ENCODE peak calls at places on chromosomes 2 and 18, in six cellular contexts. One of them, this sample, is unnamed.

GRCh38 chr2:95329891-95330822 is 33.0 kb downstream of the KCNIP3 start:
- DNase-seq in mesendoderm: no peak
- DNase-seq in mesenchymal stem cell: no peak
- DNase-seq in IMR-90: no peak
- DNase-seq in trophoblast cell: no peak
- DNase-seq in H1: no peak
- DNase-seq in this sample: no peak

GRCh38 chr18:3293196-3293951 is 31.4 kb downstream of the MYL12B start:
- DNase-seq in mesendoderm: no peak
- DNase-seq in mesenchymal stem cell: no peak
- DNase-seq in IMR-90: no peak
- DNase-seq in trophoblast cell: peak; percentile 18
- DNase-seq in H1: no peak
- DNase-seq in this sample: no peak

GRCh38 chr2:50895058-50895457 is 136.9 kb downstream of the NRXN1 start:
- DNase-seq in mesendoderm: no peak
- DNase-seq in mesenchymal stem cell: no peak
- DNase-seq in IMR-90: no peak
- DNase-seq in trophoblast cell: no peak
- DNase-seq in H1: no peak
- DNase-seq in this sample: no peak

GRCh38 chr2:83971547-83971946 is 487.5 kb downstream of the SUCLG1 start:
- DNase-seq in mesendoderm: peak; percentile 37
- DNase-seq in mesenchymal stem cell: no peak
- DNase-seq in IMR-90: no peak
- DNase-seq in trophoblast cell: peak; percentile 22
- DNase-seq in H1: no peak
- DNase-seq in this sample: no peak

GRCh38 chr2:14855751-14856150 is 223.2 kb downstream of the LRATD1 start:
- DNase-seq in mesendoderm: no peak
- DNase-seq in mesenchymal stem cell: no peak
- DNase-seq in IMR-90: no peak
- DNase-seq in trophoblast cell: no peak
- DNase-seq in H1: no peak
- DNase-seq in this sample: no peak

GRCh38 chr18:46755315-46756171 is 1.3 kb downstream of the ST8SIA5 start:
- DNase-seq in mesendoderm: peak; percentile 13
- DNase-seq in mesenchymal stem cell: peak; percentile 2
- DNase-seq in IMR-90: no peak
- DNase-seq in trophoblast cell: no peak
- DNase-seq in H1: peak; percentile 60
- DNase-seq in this sample: peak; percentile 8

GRCh38 chr2:239464166-239465016 is 63.6 kb upstream of the HDAC4 start:
- DNase-seq in mesendoderm: no peak
- DNase-seq in mesenchymal stem cell: no peak
- DNase-seq in IMR-90: no peak
- DNase-seq in trophoblast cell: no peak
- DNase-seq in H1: no peak
- DNase-seq in this sample: no peak

GRCh38 chr2:239732666-239733010 is 292.5 kb downstream of the NDUFA10 start:
- DNase-seq in mesendoderm: no peak
- DNase-seq in mesenchymal stem cell: no peak
- DNase-seq in IMR-90: no peak
- DNase-seq in trophoblast cell: no peak
- DNase-seq in H1: no peak
- DNase-seq in this sample: no peak

GRCh38 chr2:191637182-191638078 is 40.5 kb upstream of the NABP1 start:
- DNase-seq in mesendoderm: peak; percentile 21
- DNase-seq in mesenchymal stem cell: peak; percentile 82
- DNase-seq in IMR-90: peak; percentile 71
- DNase-seq in trophoblast cell: peak; percentile 88
- DNase-seq in H1: no peak
- DNase-seq in this sample: no peak

GRCh38 chr2:25447018-25447417 is 105.3 kb upstream of the DNMT3A start:
- DNase-seq in mesendoderm: no peak
- DNase-seq in mesenchymal stem cell: no peak
- DNase-seq in IMR-90: no peak
- DNase-seq in trophoblast cell: no peak
- DNase-seq in H1: no peak
- DNase-seq in this sample: no peak

GRCh38 chr2:46000660-46001059 is 296.5 kb upstream of the EPAS1 start:
- DNase-seq in mesendoderm: no peak
- DNase-seq in mesenchymal stem cell: no peak
- DNase-seq in IMR-90: no peak
- DNase-seq in trophoblast cell: peak; percentile 26
- DNase-seq in H1: peak; percentile 17
- DNase-seq in this sample: no peak

GRCh38 chr2:46001741-46002506 is 295.3 kb upstream of the EPAS1 start:
- DNase-seq in mesendoderm: no peak
- DNase-seq in mesenchymal stem cell: peak; percentile 37
- DNase-seq in IMR-90: peak; percentile 87
- DNase-seq in trophoblast cell: peak; percentile 67
- DNase-seq in H1: no peak
- DNase-seq in this sample: no peak

GRCh38 chr2:46002507-46002883 is 294.7 kb upstream of the EPAS1 start:
- DNase-seq in mesendoderm: no peak
- DNase-seq in mesenchymal stem cell: peak; percentile 61
- DNase-seq in IMR-90: peak; percentile 79
- DNase-seq in trophoblast cell: peak; percentile 67
- DNase-seq in H1: no peak
- DNase-seq in this sample: no peak

GRCh38 chr2:46002947-46003346 is 294.3 kb upstream of the EPAS1 start:
- DNase-seq in mesendoderm: no peak
- DNase-seq in mesenchymal stem cell: no peak
- DNase-seq in IMR-90: no peak
- DNase-seq in trophoblast cell: no peak
- DNase-seq in H1: peak; percentile 7
- DNase-seq in this sample: no peak

GRCh38 chr2:46001290-46001689 is 295.9 kb upstream of the EPAS1 start:
- DNase-seq in mesendoderm: no peak
- DNase-seq in mesenchymal stem cell: no peak
- DNase-seq in IMR-90: no peak
- DNase-seq in trophoblast cell: peak; percentile 60
- DNase-seq in H1: peak; percentile 16
- DNase-seq in this sample: no peak
- H3K18ac ChIP-seq in mesendoderm: no peak overlapping the region
- H3K18ac ChIP-seq in mesenchymal stem cell: no peak overlapping the region
- H3K18ac ChIP-seq in IMR-90: peak overlapping the region; percentile 100
- H3K18ac ChIP-seq in trophoblast cell: peak overlapping the region; percentile 49
- H3K18ac ChIP-seq in H1: no peak overlapping the region
- H3K18ac ChIP-seq in this sample: no peak overlapping the region

GRCh38 chr2:113838744-113839444 is 51.0 kb upstream of the ACTR3 start:
- DNase-seq in mesendoderm: no peak
- DNase-seq in mesenchymal stem cell: no peak
- DNase-seq in IMR-90: no peak
- DNase-seq in trophoblast cell: no peak
- DNase-seq in H1: no peak
- DNase-seq in this sample: no peak
- H3K18ac ChIP-seq in mesendoderm: no peak overlapping the region
- H3K18ac ChIP-seq in mesenchymal stem cell: no peak overlapping the region
- H3K18ac ChIP-seq in IMR-90: no peak overlapping the region
- H3K18ac ChIP-seq in trophoblast cell: no peak overlapping the region
- H3K18ac ChIP-seq in H1: no peak overlapping the region
- H3K18ac ChIP-seq in this sample: no peak overlapping the region

GRCh38 chr2:43040084-43040854 is 186.1 kb downstream of the ZFP36L2 start:
- DNase-seq in mesendoderm: no peak
- DNase-seq in mesenchymal stem cell: peak; percentile 51
- DNase-seq in IMR-90: no peak
- DNase-seq in trophoblast cell: peak; percentile 29
- DNase-seq in H1: no peak
- DNase-seq in this sample: no peak
- H3K18ac ChIP-seq in mesendoderm: peak overlapping the region; percentile 62
- H3K18ac ChIP-seq in mesenchymal stem cell: peak overlapping the region; percentile 31
- H3K18ac ChIP-seq in IMR-90: peak overlapping the region; percentile 44
- H3K18ac ChIP-seq in trophoblast cell: peak overlapping the region; percentile 83
- H3K18ac ChIP-seq in H1: no peak overlapping the region
- H3K18ac ChIP-seq in this sample: peak overlapping the region; percentile 77

DNA sequence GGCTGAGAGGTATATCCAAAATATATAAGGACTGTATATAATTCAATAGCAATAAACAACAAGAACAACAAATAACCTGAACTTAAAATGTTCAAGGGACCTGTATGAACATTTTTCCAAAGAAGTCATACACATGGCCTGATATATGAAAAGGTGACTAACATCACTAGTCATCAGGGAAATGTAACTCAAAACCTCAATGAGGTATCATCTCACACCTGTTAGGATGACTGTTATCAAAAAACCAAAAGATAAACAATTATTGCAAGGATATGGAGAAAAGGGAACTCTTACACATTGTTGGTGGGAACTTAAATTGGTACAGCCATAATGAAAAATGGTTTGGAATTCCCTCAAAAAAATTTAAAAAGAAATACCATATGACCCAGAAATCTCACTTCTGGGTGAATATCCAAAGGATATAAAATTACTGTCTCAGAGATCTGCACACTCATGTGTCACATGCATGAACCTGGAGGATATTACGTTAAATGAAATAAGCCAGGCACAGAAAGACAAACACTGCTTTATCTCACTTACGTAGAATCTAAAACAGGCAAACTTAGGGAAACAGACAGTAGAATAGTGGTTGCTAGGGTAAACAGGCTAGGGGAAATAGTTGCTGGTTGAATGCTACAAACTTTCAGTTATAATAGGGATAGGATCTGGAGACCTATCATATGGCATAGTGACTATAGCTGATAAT is 334.5 kb upstream of the MMADHC start:
- DNase-seq in mesendoderm: no peak
- DNase-seq in mesenchymal stem cell: peak; percentile 48
- DNase-seq in IMR-90: peak; percentile 35
- DNase-seq in trophoblast cell: no peak
- DNase-seq in H1: no peak
- DNase-seq in this sample: no peak
- H3K18ac ChIP-seq in mesendoderm: no peak overlapping the region
- H3K18ac ChIP-seq in mesenchymal stem cell: no peak overlapping the region
- H3K18ac ChIP-seq in IMR-90: no peak overlapping the region
- H3K18ac ChIP-seq in trophoblast cell: no peak overlapping the region
- H3K18ac ChIP-seq in H1: no peak overlapping the region
- H3K18ac ChIP-seq in this sample: no peak overlapping the region

GRCh38 chr18:33578371-33579146 is 540 bp downstream of the ASXL3 start:
- DNase-seq in mesendoderm: peak; percentile 10
- DNase-seq in mesenchymal stem cell: peak; percentile 41
- DNase-seq in IMR-90: no peak
- DNase-seq in trophoblast cell: peak; percentile 6
- DNase-seq in H1: peak; percentile 58
- DNase-seq in this sample: peak; percentile 51

GRCh38 chr18:33580540-33580939 is 2.5 kb downstream of the ASXL3 start:
- DNase-seq in mesendoderm: no peak
- DNase-seq in mesenchymal stem cell: no peak
- DNase-seq in IMR-90: no peak
- DNase-seq in trophoblast cell: no peak
- DNase-seq in H1: no peak
- DNase-seq in this sample: no peak

GRCh38 chr18:33577688-33578370 is at the start of gene ASXL3:
- DNase-seq in mesendoderm: peak; percentile 16
- DNase-seq in mesenchymal stem cell: peak; percentile 52
- DNase-seq in IMR-90: no peak
- DNase-seq in trophoblast cell: peak; percentile 10
- DNase-seq in H1: peak; percentile 57
- DNase-seq in this sample: peak; percentile 54

GRCh38 chr18:33579868-33580205 is 1.8 kb downstream of the ASXL3 start:
- DNase-seq in mesendoderm: peak; percentile 35
- DNase-seq in mesenchymal stem cell: no peak
- DNase-seq in IMR-90: no peak
- DNase-seq in trophoblast cell: no peak
- DNase-seq in H1: no peak
- DNase-seq in this sample: no peak

GRCh38 chr18:33579147-33579867 is 1.3 kb downstream of the ASXL3 start:
- DNase-seq in mesendoderm: no peak
- DNase-seq in mesenchymal stem cell: no peak
- DNase-seq in IMR-90: no peak
- DNase-seq in trophoblast cell: no peak
- DNase-seq in H1: no peak
- DNase-seq in this sample: peak; percentile 27
- H3K18ac ChIP-seq in mesendoderm: no peak overlapping the region
- H3K18ac ChIP-seq in mesenchymal stem cell: no peak overlapping the region
- H3K18ac ChIP-seq in IMR-90: no peak overlapping the region
- H3K18ac ChIP-seq in trophoblast cell: peak overlapping the region; percentile 43
- H3K18ac ChIP-seq in H1: no peak overlapping the region
- H3K18ac ChIP-seq in this sample: peak overlapping the region; percentile 84

GRCh38 chr18:11908182-11909080 is at the start of gene MPPE1:
- DNase-seq in mesendoderm: peak; percentile 93
- DNase-seq in mesenchymal stem cell: peak; percentile 89
- DNase-seq in IMR-90: peak; percentile 83
- DNase-seq in trophoblast cell: peak; percentile 90
- DNase-seq in H1: peak; percentile 90
- DNase-seq in this sample: peak; percentile 80
- H3K18ac ChIP-seq in mesendoderm: peak within 1 kb of the TSS; percentile 86
- H3K18ac ChIP-seq in mesenchymal stem cell: peak within 1 kb of the TSS; percentile 98
- H3K18ac ChIP-seq in IMR-90: peak within 1 kb of the TSS; percentile 81
- H3K18ac ChIP-seq in trophoblast cell: peak within 1 kb of the TSS; percentile 90
- H3K18ac ChIP-seq in H1: peak within 1 kb of the TSS; percentile 60
- H3K18ac ChIP-seq in this sample: peak within 1 kb of the TSS; percentile 98

DNA sequence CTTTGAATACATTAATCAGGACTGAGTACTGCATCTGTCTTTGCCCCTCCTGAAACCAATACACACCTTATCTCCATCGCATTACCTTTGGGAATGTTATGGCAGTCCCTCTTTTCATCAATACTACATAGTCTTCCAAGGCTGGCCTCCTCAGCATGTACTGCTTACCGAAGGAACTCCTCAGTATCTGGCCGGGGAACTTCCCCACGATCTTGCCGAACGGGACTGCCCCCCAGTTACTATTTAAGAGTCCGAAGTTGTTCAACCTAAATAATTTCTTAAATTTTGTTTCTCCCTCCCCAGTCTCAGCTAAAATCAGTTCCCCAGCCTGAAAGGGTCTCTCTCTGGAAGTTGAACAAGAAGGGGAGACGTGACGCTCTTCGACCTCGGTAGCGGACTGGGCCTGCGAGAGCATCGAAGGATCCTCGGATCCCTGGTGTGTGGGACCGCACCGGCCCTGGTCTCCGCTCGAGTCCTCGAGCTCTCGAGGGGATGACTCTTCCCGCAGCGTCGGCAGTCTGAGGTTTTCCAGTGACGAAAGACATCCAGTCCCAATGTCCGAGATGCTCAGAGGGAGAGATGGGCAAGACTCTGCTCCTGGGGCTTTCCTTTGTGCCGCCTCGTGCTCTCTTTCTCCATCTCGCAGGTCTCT is 489 bp downstream of the TRMT61B start:
- DNase-seq in mesendoderm: no peak
- DNase-seq in mesenchymal stem cell: no peak
- DNase-seq in IMR-90: no peak
- DNase-seq in trophoblast cell: peak; percentile 0
- DNase-seq in H1: no peak
- DNase-seq in this sample: no peak
- H3K18ac ChIP-seq in mesendoderm: no peak overlapping the region
- H3K18ac ChIP-seq in mesenchymal stem cell: no peak overlapping the region
- H3K18ac ChIP-seq in IMR-90: no peak overlapping the region
- H3K18ac ChIP-seq in trophoblast cell: peak overlapping the region; percentile 26
- H3K18ac ChIP-seq in H1: no peak overlapping the region
- H3K18ac ChIP-seq in this sample: peak overlapping the region; percentile 24

GRCh38 chr2:172427990-172428840 is 829 bp downstream of the ITGA6 start:
- DNase-seq in mesendoderm: peak; percentile 78
- DNase-seq in mesenchymal stem cell: peak; percentile 36
- DNase-seq in IMR-90: no peak
- DNase-seq in trophoblast cell: peak; percentile 43
- DNase-seq in H1: peak; percentile 66
- DNase-seq in this sample: peak; percentile 42
- H3K18ac ChIP-seq in mesendoderm: peak overlapping the region; percentile 33
- H3K18ac ChIP-seq in mesenchymal stem cell: peak overlapping the region; percentile 66
- H3K18ac ChIP-seq in IMR-90: no peak overlapping the region
- H3K18ac ChIP-seq in trophoblast cell: peak overlapping the region; percentile 67
- H3K18ac ChIP-seq in H1: peak overlapping the region; percentile 89
- H3K18ac ChIP-seq in this sample: peak overlapping the region; percentile 97

GRCh38 chr2:119801040-119801439 is 41.3 kb downstream of the PTPN4 start:
- DNase-seq in mesendoderm: no peak
- DNase-seq in mesenchymal stem cell: no peak
- DNase-seq in IMR-90: no peak
- DNase-seq in trophoblast cell: no peak
- DNase-seq in H1: no peak
- DNase-seq in this sample: no peak
- H3K18ac ChIP-seq in mesendoderm: no peak overlapping the region
- H3K18ac ChIP-seq in mesenchymal stem cell: no peak overlapping the region
- H3K18ac ChIP-seq in IMR-90: no peak overlapping the region
- H3K18ac ChIP-seq in trophoblast cell: no peak overlapping the region
- H3K18ac ChIP-seq in H1: no peak overlapping the region
- H3K18ac ChIP-seq in this sample: no peak overlapping the region

This sample was measured in neuronal stem cell.